ENCODE peak calls at places on chromosomes 4 and X, in ten cellular contexts. A is NCI-H1930; T is NCI-H2029 treated with DMSO at 0.1 percent for 48 hours; C is H7; H is DND-41; Z is left cardiac atrium; Q is ACHN; Y is activated CD4-positive, alpha-beta T cell treated with anti-CD3 and anti-CD28 coated beads, Interleukin-2, amount 10 ng/mL, durations not matched to agents 7 days and 5 days; W is ovary; S is fibroblast of the conjunctiva. E is an unnamed sample.

GRCh38 chr4:848307-848691 is 22.4 kb upstream of the CPLX1 start:
- DNase-seq in W (no peak), Z (peak; percentile 11), H (no peak), Y (no peak), C (peak; percentile 58), A (no peak), T (no peak), Q (no peak), S (no peak), E (no peak)

GRCh38 chr4:8079031-8079885 is 79.4 kb downstream of the ABLIM2 start:
- DNase-seq in Q (no peak), Z (no peak), S (no peak), Y (no peak), C (no peak), A (no peak), T (no peak), W (no peak), H (no peak), E (peak; percentile 81)

GRCh38 chr4:5998333-5998936 is 19.8 kb downstream of the C4orf50 start:
- DNase-seq in A (peak; percentile 58), S (peak; percentile 32), W (peak; percentile 15), H (peak; percentile 58), Q (peak; percentile 44), T (peak; percentile 15), C (peak; percentile 90), Y (peak; percentile 50), Z (peak; percentile 41), E (peak; percentile 14)

GRCh38 chr4:6200922-6201362 is 593 bp upstream of the JAKMIP1 start:
- DNase-seq in C (no peak), H (no peak), A (no peak), Y (no peak), S (no peak), Q (no peak), T (peak; percentile 78), Z (no peak), W (no peak), E (no peak)

GRCh38 chr4:98601719-98602118 is 56.7 kb downstream of the TSPAN5 start:
- DNase-seq in W (no peak), C (no peak), S (no peak), Y (no peak), H (no peak), T (no peak), Z (no peak), A (no peak), Q (no peak), E (no peak)

GRCh38 chr4:472881-473574 is 25.9 kb downstream of the ZNF721 start:
- DNase-seq in C (peak; percentile 33), Y (no peak), A (no peak), S (no peak), H (no peak), Q (peak; percentile 9), Z (no peak), W (no peak), T (no peak), E (peak; percentile 8)

GRCh38 chr4:113248320-113248719 is 198.9 kb downstream of the ANK2 start:
- DNase-seq in Z (no peak), A (no peak), Q (peak; percentile 19), W (no peak), H (no peak), Y (no peak), T (no peak), S (no peak), C (peak; percentile 21), E (no peak)

GRCh38 chr4:183504930-183505555 is at the start of gene ING2:
- DNase-seq in S (peak; percentile 35), T (no peak), H (no peak), C (peak; percentile 96), A (peak; percentile 53), Q (peak; percentile 75), W (peak; percentile 54), Z (no peak), Y (no peak), E (peak; percentile 55)

GRCh38 chr4:37601527-37601926 is 84.6 kb downstream of the RELL1 start:
- DNase-seq in S (peak; percentile 35), Q (no peak), T (no peak), W (no peak), A (no peak), Y (no peak), Z (peak; percentile 54), C (no peak), H (no peak), E (peak; percentile 98)

GRCh38 chr4:101806914-101807313 is 16.4 kb downstream of the BANK1 start:
- DNase-seq in S (no peak), Z (no peak), H (no peak), C (no peak), Y (no peak), W (no peak), T (no peak), Q (peak; percentile 67), A (no peak), E (no peak)

GRCh38 chr4:81470456-81471327 is 1.0 kb downstream of the RASGEF1B start:
- DNase-seq in C (peak; percentile 30), S (no peak), Y (peak; percentile 45), Q (peak; percentile 21), Z (peak; percentile 65), W (no peak), A (peak; percentile 41), H (peak; percentile 23), T (peak; percentile 16), E (no peak)

GRCh38 chrX:144916785-144917184 is 330.5 kb upstream of the SPANXN1 start:
- DNase-seq in W (no peak), H (no peak), Y (no peak), T (no peak), Q (no peak), C (no peak), Z (no peak), S (no peak), A (no peak), E (no peak)

GRCh38 chr4:91092398-91092955 is 965.3 kb downstream of the CCSER1 start:
- DNase-seq in Y (no peak), S (no peak), T (no peak), H (no peak), A (no peak), Q (no peak), Z (no peak), C (no peak), W (no peak), E (peak; percentile 19)

GRCh38 chr4:113675731-113676707 is 85.5 kb downstream of the CAMK2D start:
- DNase-seq in H (no peak), Z (no peak), A (no peak), W (no peak), Y (no peak), S (no peak), C (no peak), Q (no peak), T (peak; percentile 13), E (peak; percentile 68)

GRCh38 chr4:38190717-38191178 is 230.6 kb downstream of the PTTG2 start:
- DNase-seq in S (peak; percentile 53), T (no peak), Y (no peak), Q (no peak), H (no peak), C (no peak), A (no peak), W (no peak), Z (peak; percentile 57), E (peak; percentile 21)

GRCh38 chr4:1500966-1501753 is 94.9 kb upstream of the NKX1-1 start:
- DNase-seq in W (no peak), T (no peak), S (no peak), H (no peak), A (no peak), Q (no peak), C (no peak), Y (no peak), Z (no peak), E (no peak)

GRCh38 chr4:18285357-18285756 is 263.8 kb upstream of the LCORL start:
- DNase-seq in C (no peak), T (no peak), A (no peak), H (no peak), Q (no peak), S (no peak), W (no peak), Y (no peak), Z (no peak), E (no peak)

GRCh38 chr4:39349326-39349725 is 16.8 kb downstream of the RFC1 start:
- DNase-seq in Z (no peak), Q (no peak), H (no peak), T (no peak), Y (no peak), S (no peak), W (no peak), A (no peak), C (no peak), E (no peak)

GRCh38 chr4:74237425-74237966 is 70.8 kb upstream of the EPGN start:
- DNase-seq in H (no peak), Z (no peak), T (no peak), Y (no peak), W (no peak), S (no peak), A (no peak), Q (no peak), C (no peak), E (no peak)

GRCh38 chr4:185640809-185641675 is 105.7 kb upstream of the PDLIM3 start:
- DNase-seq in Q (peak; percentile 74), W (no peak), H (no peak), C (peak; percentile 34), Z (no peak), A (peak; percentile 31), T (no peak), S (peak; percentile 78), Y (no peak), E (peak; percentile 83)

GRCh38 chrX:106009145-106009544 is 29.4 kb downstream of the SERPINA7 start:
- DNase-seq in Y (no peak), T (no peak), A (no peak), H (no peak), S (no peak), W (no peak), Q (no peak), Z (no peak), C (no peak), E (no peak)

GRCh38 chr4:1209821-1210220 is 37.4 kb upstream of the SPON2 start:
- DNase-seq in Q (no peak), H (no peak), Y (no peak), C (no peak), A (no peak), T (no peak), W (peak; percentile 93), S (peak; percentile 61), Z (peak; percentile 91), E (peak; percentile 87)